ENCODE peak calls at places on chromosomes 1 and 21, in four cellular contexts. P is nephron progenitor cell, I is fibroblast of the aortic adventitia, W is Panc1. N is an unnamed sample.

GRCh38 chr1:103959565-103959964 is 209.9 kb downstream of the AMY1C start:
- DNase-seq in W (no peak), I (no peak), P (no peak), N (no peak)

GRCh38 chr1:97046765-97047411 is 325.3 kb downstream of the PTBP2 start:
- DNase-seq in P (no peak), I (no peak), W (no peak), N (no peak)

GRCh38 chr1:172391972-172392371 is 28.5 kb upstream of the C1orf105 start:
- DNase-seq in I (no peak), W (no peak), P (no peak), N (no peak)

GRCh38 chr1:205811660-205812059 is 1.3 kb downstream of the SLC41A1 start:
- DNase-seq in W (no peak), I (peak; percentile 17), P (no peak), N (no peak)

GRCh38 chr1:3518256-3518655 is 63.8 kb downstream of the ARHGEF16 start:
- DNase-seq in I (no peak), P (no peak), W (no peak), N (no peak)

GRCh38 chr1:207628776-207629175 is 16.2 kb upstream of the CR1L start:
- DNase-seq in I (peak; percentile 59), W (no peak), P (no peak), N (no peak)

GRCh38 chr1:161198206-161198876 is 513 bp downstream of the ADAMTS4 start:
- DNase-seq in W (no peak), I (peak; percentile 32), P (peak; percentile 78), N (no peak)

GRCh38 chr1:106515375-106515774 is 541.1 kb upstream of the PRMT6 start:
- DNase-seq in I (no peak), W (no peak), P (no peak), N (no peak)

GRCh38 chr1:201648066-201648910 is 109.4 kb downstream of the NAV1 start:
- DNase-seq in P (peak; percentile 70), W (no peak), I (peak; percentile 74), N (no peak)

GRCh38 chr1:106268070-106268469 is 788.4 kb upstream of the PRMT6 start:
- DNase-seq in W (no peak), P (peak; percentile 8), I (no peak), N (no peak)

GRCh38 chr1:117613249-117613968 is 7.6 kb downstream of the TENT5C start:
- DNase-seq in P (no peak), W (no peak), I (peak; percentile 19), N (no peak)

GRCh38 chr1:43329995-43330751 is 7.4 kb upstream of the MPL start:
- DNase-seq in P (no peak), I (peak; percentile 81), W (no peak), N (peak; percentile 71)

GRCh38 chr1:108016451-108016920 is 51.5 kb upstream of the VAV3 start:
- DNase-seq in P (no peak), I (peak; percentile 87), W (no peak), N (no peak)

GRCh38 chr1:41152622-41153044 is 89.5 kb downstream of the SCMH1 start:
- DNase-seq in W (no peak), P (no peak), I (peak; percentile 95), N (no peak)

GRCh38 chr21:39676054-39676771 is 63.5 kb downstream of the B3GALT5 start:
- DNase-seq in I (peak; percentile 53), W (no peak), P (no peak), N (no peak)

GRCh38 chr1:43538969-43539368 is 8.3 kb downstream of the PTPRF start:
- DNase-seq in W (no peak), P (no peak), I (no peak), N (no peak)

GRCh38 chr1:79694241-79694640 is 687.7 kb upstream of the ADGRL4 start:
- DNase-seq in P (no peak), W (no peak), I (no peak), N (no peak)

GRCh38 chr1:218878369-218878768 is 295.3 kb upstream of the LYPLAL1 start:
- DNase-seq in I (peak; percentile 76), P (no peak), W (no peak), N (no peak)

GRCh38 chr1:208445710-208446702 is 201.8 kb upstream of the PLXNA2 start:
- DNase-seq in I (no peak), P (no peak), W (no peak), N (no peak)

GRCh38 chr1:26593385-26593784 is 63.8 kb downstream of the RPS6KA1 start:
- DNase-seq in I (no peak), P (no peak), W (no peak), N (no peak)

GRCh38 chr1:236345728-236346127 is 48.4 kb upstream of the EDARADD start:
- DNase-seq in I (no peak), P (no peak), W (no peak), N (no peak)

GRCh38 chr1:228420968-228421826 is 4.5 kb upstream of the TRIM17 start:
- DNase-seq in I (no peak), P (no peak), W (no peak), N (no peak)

GRCh38 chr1:20233866-20234265 is 47.5 kb upstream of the PLA2G2C start:
- DNase-seq in P (no peak), W (no peak), I (no peak), N (no peak)

GRCh38 chr1:8643542-8644536 is 173.6 kb downstream of the RERE start:
- DNase-seq in W (no peak), I (no peak), P (no peak), N (no peak)

GRCh38 chr1:222583079-222583478 is 6.7 kb downstream of the TAF1A start:
- DNase-seq in P (no peak), I (no peak), W (no peak), N (no peak)

GRCh38 chr21:45004481-45005263 is 64.8 kb downstream of the SLX9 start:
- DNase-seq in I (no peak), W (no peak), P (no peak), N (peak; percentile 41)

GRCh38 chr21:31752967-31753366 is 21.0 kb upstream of the SCAF4 start:
- DNase-seq in I (no peak), W (no peak), P (no peak), N (no peak)

GRCh38 chr1:219279017-219279770 is 105.5 kb downstream of the LYPLAL1 start:
- DNase-seq in I (peak; percentile 78), P (no peak), W (no peak), N (no peak)

GRCh38 chr21:31293986-31294385 is 50.1 kb downstream of the TIAM1 start:
- DNase-seq in I (peak; percentile 89), W (no peak), P (no peak), N (no peak)

GRCh38 chr1:202056644-202057334 is 46.4 kb downstream of the ELF3 start:
- DNase-seq in W (no peak), P (peak; percentile 17), I (no peak), N (no peak)

GRCh38 chr1:229596961-229597699 is 28.8 kb downstream of the TAF5L start:
- DNase-seq in I (peak; percentile 74), P (no peak), W (no peak), N (no peak)

GRCh38 chr1:54965624-54966340 is 14.6 kb upstream of the TMEM61 start:
- DNase-seq in W (no peak), I (peak; percentile 63), P (no peak), N (peak; percentile 91)

GRCh38 chr1:161313554-161314200 is 504 bp upstream of the SDHC start:
- DNase-seq in I (no peak), W (no peak), P (no peak), N (no peak)

GRCh38 chr1:89781494-89782126 is 39.2 kb upstream of the LRRC8D start:
- DNase-seq in I (no peak), P (no peak), W (no peak), N (no peak)

GRCh38 chr21:36247316-36247715 is 72.7 kb upstream of the MORC3 start:
- DNase-seq in P (no peak), W (no peak), I (peak; percentile 11), N (no peak)

DNA sequence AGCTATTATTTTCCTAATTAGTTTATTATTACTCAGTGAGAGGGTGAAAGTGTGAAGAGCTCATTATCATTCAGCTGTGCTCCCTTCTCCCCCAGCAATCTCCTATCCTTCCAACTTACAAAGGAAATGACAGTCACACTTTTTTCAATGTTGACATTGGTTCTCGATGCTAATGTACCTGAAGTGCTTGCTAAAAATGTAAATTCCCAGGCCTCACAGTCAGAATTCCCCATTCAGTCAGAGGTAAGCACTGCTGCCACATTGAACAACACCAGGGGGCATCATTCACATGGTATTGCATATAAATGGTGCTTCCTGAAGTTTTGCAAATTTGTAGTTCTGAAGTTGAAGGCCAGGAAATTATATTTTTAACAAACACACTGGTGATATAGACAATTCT is 132.7 kb upstream of the FOXD3 start:
- DNase-seq in P (no peak), I (peak; percentile 5), W (no peak), N (no peak)
- TF ChIP-seq CTCF in P (no peak), I (peak; percentile 26), W (peak; percentile 38), N (no peak)

DNA sequence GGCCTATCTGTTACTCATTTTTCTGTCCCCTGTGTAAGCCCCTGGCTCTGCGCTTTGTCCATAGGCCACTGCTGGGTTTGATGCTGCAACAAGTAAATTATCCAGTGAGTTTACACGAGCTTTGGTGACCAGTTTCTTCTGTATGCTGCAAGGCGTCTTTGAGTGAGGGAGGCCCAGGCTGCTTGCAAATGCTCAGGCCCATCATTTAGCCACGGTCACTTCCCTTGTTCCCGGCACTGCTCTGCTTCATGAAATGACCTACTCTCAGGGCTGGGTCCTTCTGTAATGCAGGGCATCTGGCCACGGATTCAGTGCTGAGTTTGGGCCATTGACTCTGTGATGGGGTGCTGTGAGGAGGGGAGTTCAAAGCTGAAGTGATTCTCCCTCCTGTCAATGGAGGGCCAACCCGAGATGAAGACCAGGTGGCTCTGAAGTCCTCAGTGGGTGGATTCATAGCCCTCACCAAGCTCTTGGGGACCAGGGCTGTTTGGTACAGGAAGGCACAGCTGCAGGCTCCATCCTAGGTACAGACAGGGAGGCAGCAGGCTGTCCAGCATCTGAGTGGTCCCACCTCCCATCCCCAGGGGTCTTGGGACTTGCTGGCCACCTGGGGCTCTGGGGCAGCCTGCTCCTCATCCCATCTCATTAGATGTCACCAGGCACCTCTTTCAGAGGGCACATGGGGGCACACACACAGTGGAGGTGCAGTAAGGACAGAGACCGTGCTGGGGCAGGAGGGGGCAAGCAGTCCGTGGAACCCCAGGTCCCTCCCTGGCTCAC is 21.7 kb downstream of the LHX4 start:
- DNase-seq in W (no peak), P (no peak), I (no peak), N (no peak)
- TF ChIP-seq CTCF in W (no peak), P (no peak), I (no peak), N (no peak)

GRCh38 chr1:150234647-150235435 is 1.1 kb downstream of the ANP32E start:
- DNase-seq in I (peak; percentile 45), W (no peak), P (peak; percentile 67), N (peak; percentile 78)
- TF ChIP-seq CTCF in I (no peak), W (no peak), P (no peak), N (no peak)

GRCh38 chr1:194809665-194810064 is 1623.3 kb upstream of the B3GALT2 start:
- DNase-seq in P (no peak), W (no peak), I (no peak), N (no peak)
- TF ChIP-seq CTCF in P (no peak), W (no peak), I (no peak), N (no peak)

DNA sequence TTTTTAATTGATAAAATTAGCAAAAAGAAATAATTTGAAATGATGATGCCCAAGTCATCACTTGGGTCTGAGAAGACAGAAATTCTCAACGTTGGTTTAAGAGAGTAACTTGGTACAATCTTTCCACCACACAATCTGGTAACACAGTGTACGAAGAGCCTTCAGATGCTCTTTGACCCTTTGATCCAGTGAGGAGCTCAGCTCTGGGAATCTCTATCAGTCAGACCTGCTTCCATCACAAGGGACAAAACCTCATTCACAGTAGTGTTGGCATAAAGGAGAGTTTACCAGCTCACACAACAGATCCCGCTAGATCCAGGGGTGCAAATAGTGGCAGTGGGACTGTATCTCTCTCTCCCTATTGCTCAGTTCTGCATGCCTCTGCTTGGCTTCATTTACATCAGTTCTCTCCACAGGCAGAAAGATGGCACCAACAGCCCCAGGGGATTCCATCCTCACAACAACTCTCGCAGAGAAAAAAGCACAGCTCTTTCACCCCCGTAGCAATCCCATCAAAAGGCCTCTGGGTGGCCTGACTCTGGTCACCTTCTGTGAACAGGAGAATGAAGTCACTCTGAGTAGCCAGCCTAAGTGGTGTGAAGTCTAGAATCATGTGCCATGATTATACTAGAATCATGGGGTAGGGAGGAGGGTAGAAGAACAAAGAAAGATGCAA is 119.7 kb downstream of the ZNF281 start:
- DNase-seq in I (no peak), P (no peak), W (no peak), N (no peak)
- TF ChIP-seq CTCF in I (no peak), P (no peak), W (no peak), N (no peak)

N was measured in CD14-positive monocyte.